ENCODE peak calls at places on chromosomes 5 and 9, in seven cellular contexts. H is stomach, E is prostate gland, U is SK-N-SH, F is HCT116, J is HepG2, M is suprapubic skin. K is an unnamed sample.

GRCh38 chr5:135952683-135953082 is 2.1 kb downstream of the LECT2 start:
- DNase-seq in F (no peak), E (no peak), U (no peak), H (no peak), J (peak), M (no peak), K (no peak)

GRCh38 chr9:114405294-114406034 is 17.7 kb upstream of the AKNA start:
- DNase-seq in J (peak), F (peak), U (peak), M (no peak), H (peak), E (peak), K (peak)

GRCh38 chr9:684950-685340 is 156.6 kb upstream of the DMRT1 start:
- DNase-seq in J (peak), E (no peak), H (no peak), F (no peak), M (no peak), U (no peak), K (no peak)

GRCh38 chr5:157072508-157072907 is 13.6 kb upstream of the HAVCR1 start:
- DNase-seq in J (no peak), M (no peak), H (no peak), U (no peak), F (peak), E (no peak), K (no peak)

GRCh38 chr9:15238646-15239045 is 68.4 kb downstream of the TTC39B start:
- DNase-seq in M (no peak), J (no peak), F (no peak), E (no peak), H (no peak), U (no peak), K (no peak)

GRCh38 chr9:12415361-12415760 is 277.8 kb upstream of the TYRP1 start:
- DNase-seq in E (no peak), J (no peak), M (no peak), U (no peak), F (no peak), H (no peak), K (no peak)

GRCh38 chr5:100575815-100576214 is 40.6 kb downstream of the FAM174A start:
- DNase-seq in H (no peak), F (no peak), J (no peak), M (no peak), U (no peak), E (no peak), K (no peak)

GRCh38 chr5:58985311-58985710 is 402.4 kb downstream of the RAB3C start:
- DNase-seq in J (no peak), F (no peak), E (no peak), M (no peak), U (no peak), H (no peak), K (no peak)

GRCh38 chr5:82164957-82165698 is 113.0 kb downstream of the RPS23 start:
- DNase-seq in F (no peak), H (no peak), U (no peak), M (no peak), J (no peak), E (peak), K (no peak)

GRCh38 chr9:13088734-13089427 is 190.6 kb downstream of the MPDZ start:
- DNase-seq in U (peak), E (peak), H (no peak), M (no peak), F (peak), J (peak), K (peak)

GRCh38 chr5:140262839-140263238 is 40.1 kb downstream of the PFDN1 start:
- DNase-seq in M (no peak), H (no peak), U (no peak), F (no peak), E (no peak), J (no peak), K (no peak)

GRCh38 chr9:69173891-69174644 is at the start of gene TJP2:
- DNase-seq in M (peak), U (peak), J (peak), H (peak), F (no peak), E (peak), K (peak)

GRCh38 chr5:171593401-171593800 is 174.0 kb downstream of the FGF18 start:
- DNase-seq in M (peak), E (no peak), U (no peak), J (no peak), H (no peak), F (no peak), K (no peak)

GRCh38 chr5:134662971-134663370 is 14.4 kb downstream of the SEC24A start:
- DNase-seq in J (no peak), H (no peak), F (no peak), U (no peak), E (no peak), M (no peak), K (no peak)

GRCh38 chr9:91741529-91741928 is 208.5 kb downstream of the ROR2 start:
- DNase-seq in U (no peak), E (no peak), J (no peak), M (no peak), H (no peak), F (no peak), K (no peak)

GRCh38 chr9:99373912-99374311 is 151.8 kb downstream of the SEC61B start:
- DNase-seq in H (no peak), U (no peak), F (no peak), J (no peak), E (no peak), M (no peak), K (no peak)

GRCh38 chr5:154058055-154059038 is 19.6 kb downstream of the MFAP3 start:
- DNase-seq in J (no peak), F (peak), U (no peak), H (peak), E (no peak), M (no peak), K (peak)

GRCh38 chr5:79074641-79075040 is 5.1 kb downstream of the BHMT2 start:
- DNase-seq in U (no peak), H (no peak), M (no peak), J (peak), F (no peak), E (no peak), K (no peak)

GRCh38 chr5:3080366-3080765 is 328.9 kb upstream of the IRX2 start:
- DNase-seq in J (no peak), H (no peak), F (no peak), E (no peak), U (no peak), M (no peak), K (no peak)

GRCh38 chr5:75566710-75567309 is 44.4 kb upstream of the ANKDD1B start:
- DNase-seq in F (peak), M (no peak), E (peak), U (no peak), H (no peak), J (peak), K (no peak)

GRCh38 chr9:114362394-114362793 is 25.4 kb downstream of the AKNA start:
- DNase-seq in M (no peak), F (no peak), U (no peak), H (no peak), J (no peak), E (no peak), K (no peak)

GRCh38 chr5:148739524-148739923 is 85.2 kb upstream of the HTR4 start:
- DNase-seq in M (no peak), F (no peak), U (no peak), H (no peak), J (peak), E (no peak), K (no peak)

GRCh38 chr5:180100621-180101450 is 29.3 kb upstream of the RNF130 start:
- DNase-seq in E (no peak), H (no peak), M (peak), U (no peak), F (no peak), J (no peak), K (no peak)

GRCh38 chr9:111896942-111897830 is 572 bp downstream of the UGCG start:
- DNase-seq in M (peak), U (peak), J (peak), H (no peak), E (peak), F (no peak), K (peak)
- TF ChIP-seq POLR2AphosphoS5 in M (no peak), U (no peak), J (no peak), H (no peak), E (no peak), F (no peak), K (peak)

GRCh38 chr9:89926691-89927220 is 321.9 kb downstream of the GADD45G start:
- DNase-seq in J (no peak), H (peak), M (peak), U (no peak), E (peak), F (no peak), K (no peak)
- TF ChIP-seq POLR2AphosphoS5 in J (no peak), H (no peak), M (no peak), U (no peak), E (peak), F (no peak), K (no peak)

GRCh38 chr5:15499528-15500325 is at the start of gene FBXL7:
- DNase-seq in J (peak), H (peak), U (peak), M (peak), F (no peak), E (peak), K (peak)
- TF ChIP-seq POLR2AphosphoS5 in J (no peak), H (peak), U (peak), M (peak), F (no peak), E (peak), K (peak)

GRCh38 chr9:130239741-130240241 is 25.8 kb upstream of the HMCN2 start:
- DNase-seq in E (no peak), H (no peak), J (no peak), F (no peak), M (no peak), U (no peak), K (no peak)

GRCh38 chr9:130241198-130241535 is 24.4 kb upstream of the HMCN2 start:
- DNase-seq in F (no peak), U (no peak), M (no peak), H (no peak), J (no peak), E (no peak), K (no peak)

GRCh38 chr9:130242270-130243014 is 23.1 kb upstream of the HMCN2 start:
- DNase-seq in H (no peak), F (no peak), J (no peak), U (no peak), M (no peak), E (no peak), K (no peak)

GRCh38 chr9:130239363-130239695 is 26.2 kb upstream of the HMCN2 start:
- DNase-seq in F (no peak), H (no peak), M (no peak), E (no peak), U (no peak), J (no peak), K (no peak)

GRCh38 chr9:130240410-130241197 is 25.0 kb upstream of the HMCN2 start:
- DNase-seq in U (peak), E (peak), J (peak), H (peak), M (no peak), F (peak), K (peak)
- TF ChIP-seq POLR2AphosphoS5 in U (no peak), E (peak), J (no peak), H (no peak), M (no peak), F (peak), K (no peak)

DNA sequence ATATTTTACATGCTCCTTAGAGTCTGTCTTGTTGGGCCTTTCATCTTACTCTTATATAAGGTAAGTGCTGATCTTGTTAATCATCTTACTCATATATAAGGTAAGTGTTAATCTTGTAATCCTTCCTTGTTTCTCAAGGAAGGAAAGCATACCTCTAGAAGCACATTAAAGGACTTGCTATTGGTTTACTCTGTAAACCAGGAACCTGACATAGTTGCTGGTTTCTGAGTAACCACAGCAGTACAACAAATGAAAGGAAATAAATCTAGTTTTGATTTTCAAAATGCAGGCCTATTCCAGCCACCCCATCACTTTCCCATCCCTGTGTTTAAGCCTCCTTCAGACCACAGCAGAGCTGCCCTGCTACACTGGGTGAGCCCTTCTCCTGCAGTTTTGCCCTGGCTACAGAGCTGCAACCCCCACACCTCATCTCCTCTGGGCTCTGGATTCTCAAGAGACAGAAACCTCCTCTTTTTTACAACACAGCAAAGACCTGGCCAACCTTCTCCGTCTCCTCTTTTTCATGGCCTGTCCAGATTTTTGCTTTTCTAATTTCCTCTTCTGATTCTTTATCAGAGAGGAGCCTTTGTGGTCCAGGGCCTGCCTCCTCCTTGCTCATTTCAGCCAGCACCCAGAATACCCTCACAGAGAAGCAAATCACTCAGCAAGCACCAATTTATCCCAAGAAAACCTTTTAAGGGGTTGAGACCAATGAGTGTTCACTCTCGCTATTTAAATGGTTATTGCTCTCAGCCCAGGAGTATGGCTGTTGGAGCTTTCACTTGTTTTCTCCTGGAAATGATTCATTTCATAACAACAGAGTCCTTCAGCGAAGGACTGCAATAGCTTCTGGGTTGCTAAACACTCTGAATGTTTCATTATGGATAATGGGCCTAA is 103.2 kb downstream of the FSTL4 start:
- DNase-seq in J (no peak), M (no peak), H (no peak), U (no peak), E (no peak), F (no peak), K (no peak)
- TF ChIP-seq POLR2AphosphoS5 in J (no peak), M (no peak), H (no peak), U (no peak), E (no peak), F (no peak), K (no peak)

GRCh38 chr9:38066907-38067610 is 2.0 kb downstream of the SHB start:
- DNase-seq in F (no peak), E (peak), J (no peak), M (no peak), H (peak), U (no peak), K (peak)

GRCh38 chr9:38067611-38067891 is 1.5 kb downstream of the SHB start:
- DNase-seq in U (peak), J (no peak), H (peak), M (no peak), E (peak), F (no peak), K (peak)

GRCh38 chr9:38067892-38068615 is 973 bp downstream of the SHB start:
- DNase-seq in F (no peak), E (no peak), H (no peak), U (peak), M (no peak), J (no peak), K (no peak)

GRCh38 chr9:38068616-38068865 is 486 bp downstream of the SHB start:
- DNase-seq in U (peak), E (peak), F (no peak), J (no peak), H (peak), M (no peak), K (peak)

GRCh38 chr9:38068866-38069628 is at the start of gene SHB:
- DNase-seq in E (peak), J (peak), M (peak), H (peak), U (peak), F (no peak), K (peak)
- TF ChIP-seq POLR2AphosphoS5 in E (no peak), J (peak), M (no peak), H (peak), U (peak), F (peak), K (peak)

GRCh38 chr9:131273146-131273545 is 3.2 kb downstream of the FAM78A start:
- DNase-seq in M (no peak), F (no peak), U (no peak), H (no peak), J (no peak), E (no peak), K (peak)

GRCh38 chr9:131275332-131276106 is 791 bp downstream of the FAM78A start:
- DNase-seq in E (no peak), J (peak), U (no peak), H (no peak), F (no peak), M (no peak), K (peak)

GRCh38 chr9:131276107-131276888 is at the start of gene FAM78A:
- DNase-seq in E (no peak), J (no peak), H (peak), F (no peak), U (peak), M (no peak), K (peak)

GRCh38 chr9:131273791-131274673 is 2.3 kb downstream of the FAM78A start:
- DNase-seq in E (no peak), H (no peak), J (no peak), M (no peak), U (no peak), F (no peak), K (no peak)

GRCh38 chr9:131274674-131275331 is 1.5 kb downstream of the FAM78A start:
- DNase-seq in H (no peak), M (no peak), E (no peak), F (no peak), U (no peak), J (no peak), K (peak)
- TF ChIP-seq POLR2AphosphoS5 in H (no peak), M (no peak), E (no peak), F (no peak), U (no peak), J (no peak), K (peak)

GRCh38 chr9:111646417-111646816 is 15.0 kb upstream of the GNG10 start:
- DNase-seq in F (no peak), H (no peak), J (no peak), E (no peak), M (no peak), U (no peak), K (no peak)

GRCh38 chr9:111644195-111644772 is 13.2 kb downstream of the DNAJC25 start:
- DNase-seq in H (no peak), E (no peak), F (no peak), J (peak), M (no peak), U (no peak), K (no peak)

GRCh38 chr9:111648066-111648465 is 13.3 kb upstream of the GNG10 start:
- DNase-seq in H (no peak), F (no peak), J (no peak), M (no peak), E (no peak), U (no peak), K (no peak)

GRCh38 chr9:111645806-111646205 is 14.7 kb downstream of the DNAJC25 start:
- DNase-seq in F (no peak), M (no peak), J (no peak), H (no peak), E (no peak), U (no peak), K (peak)

DNA sequence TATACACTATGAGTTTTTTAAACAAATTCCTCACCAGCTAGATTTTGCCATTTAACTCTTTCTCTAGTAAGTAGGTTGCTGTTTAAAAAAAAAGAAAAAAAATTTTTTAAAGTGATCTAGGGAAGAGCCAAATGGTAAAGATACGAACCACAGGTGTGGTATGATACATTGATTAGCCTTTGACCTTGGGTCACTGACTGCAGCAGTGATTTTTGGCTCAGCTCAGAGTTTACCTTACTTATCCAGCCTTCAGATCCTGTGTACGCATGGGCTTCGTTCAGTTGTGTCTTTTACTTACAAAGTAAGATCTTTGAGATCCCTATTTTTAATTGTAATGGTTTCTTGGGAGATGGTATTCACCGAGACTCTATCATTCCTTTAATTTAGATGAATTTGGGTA is 12.4 kb upstream of the GNG10 start:
- DNase-seq in H (no peak), J (no peak), F (no peak), U (no peak), M (no peak), E (no peak), K (no peak)
- TF ChIP-seq POLR2AphosphoS5 in H (no peak), J (no peak), F (no peak), U (no peak), M (no peak), E (no peak), K (no peak)

DNA sequence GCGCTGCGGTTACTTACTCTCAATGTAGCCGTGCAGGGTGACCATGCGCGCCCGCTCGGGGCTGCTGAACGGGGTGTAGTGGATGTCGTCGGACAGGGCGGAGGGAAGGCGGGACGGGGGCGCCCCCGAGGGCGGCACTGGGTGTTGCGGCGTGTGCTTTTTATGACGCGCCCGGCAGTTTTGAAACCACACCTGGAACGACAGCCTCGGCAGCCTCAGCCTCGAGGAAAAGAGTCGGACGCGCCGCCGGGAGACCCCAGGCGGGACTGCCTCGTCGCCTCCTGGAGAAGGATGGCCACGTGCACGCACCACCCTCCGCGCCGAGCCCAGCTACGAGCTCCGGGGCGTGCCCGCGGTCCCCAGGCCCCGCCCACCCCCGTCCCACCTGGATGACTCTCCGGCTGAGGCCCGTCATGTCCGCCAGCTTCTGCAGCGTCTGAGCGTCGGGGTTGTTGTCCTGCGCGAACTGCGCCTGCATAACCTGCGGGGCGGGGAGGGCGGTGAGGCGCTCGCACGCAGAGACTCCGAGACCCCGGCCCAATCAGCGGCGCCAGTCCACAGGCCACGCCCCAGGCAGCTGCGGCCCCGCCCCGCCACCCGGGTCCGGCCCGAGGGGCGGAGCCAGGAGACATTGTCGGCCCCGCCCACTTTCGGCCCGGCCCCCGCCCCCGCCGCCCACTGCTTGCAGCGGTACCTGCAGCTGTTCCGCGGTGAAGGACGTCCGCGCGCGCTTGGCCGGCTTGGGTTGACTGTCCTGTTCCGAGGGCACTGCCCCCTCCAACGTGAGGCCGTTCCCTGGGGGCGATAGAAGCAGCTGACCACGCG is 15.0 kb downstream of the LHX6 start:
- DNase-seq in M (no peak), U (peak), H (peak), F (peak), E (no peak), J (peak), K (peak)
- TF ChIP-seq POLR2AphosphoS5 in M (no peak), U (no peak), H (no peak), F (peak), E (no peak), J (no peak), K (no peak)

K was measured in transverse colon.